ENCODE peak calls at places on chromosomes 13 and 19, in four cellular contexts. One of them, this sample, is unnamed.

GRCh38 chr13:78323848-78324247 is 279.5 kb downstream of the POU4F1 start:
- DNase-seq in H1: no peak
- DNase-seq in nephron progenitor cell: no peak
- DNase-seq in HL-60: no peak
- DNase-seq in this sample: no peak

GRCh38 chr19:1397838-1398237 is 3.5 kb downstream of the GAMT start:
- DNase-seq in H1: no peak
- DNase-seq in nephron progenitor cell: no peak
- DNase-seq in HL-60: no peak
- DNase-seq in this sample: no peak

GRCh38 chr13:110272651-110273050 is 34.3 kb downstream of the COL4A1 start:
- DNase-seq in H1: no peak
- DNase-seq in nephron progenitor cell: no peak
- DNase-seq in HL-60: no peak
- DNase-seq in this sample: no peak

GRCh38 chr19:33774751-33775150 is 21.9 kb upstream of the KCTD15 start:
- DNase-seq in H1: no peak
- DNase-seq in nephron progenitor cell: no peak
- DNase-seq in HL-60: no peak
- DNase-seq in this sample: no peak

GRCh38 chr19:8655340-8655709 is 24.9 kb downstream of the NFILZ start:
- DNase-seq in H1: no peak
- DNase-seq in nephron progenitor cell: no peak
- DNase-seq in HL-60: no peak
- DNase-seq in this sample: no peak

GRCh38 chr13:42959615-42960014 is 32.4 kb downstream of the EPSTI1 start:
- DNase-seq in H1: no peak
- DNase-seq in nephron progenitor cell: no peak
- DNase-seq in HL-60: no peak
- DNase-seq in this sample: no peak

GRCh38 chr19:5149508-5149907 is 180.6 kb downstream of the KDM4B start:
- DNase-seq in H1: no peak
- DNase-seq in nephron progenitor cell: no peak
- DNase-seq in HL-60: no peak
- DNase-seq in this sample: no peak

GRCh38 chr13:28229522-28229921 is 91.2 kb downstream of the PAN3 start:
- DNase-seq in H1: no peak
- DNase-seq in nephron progenitor cell: no peak
- DNase-seq in HL-60: no peak
- DNase-seq in this sample: no peak

GRCh38 chr13:72960541-72960940 is 98.3 kb upstream of the KLF5 start:
- DNase-seq in H1: no peak
- DNase-seq in nephron progenitor cell: no peak
- DNase-seq in HL-60: no peak
- DNase-seq in this sample: no peak

GRCh38 chr13:85492283-85492682 is 306.9 kb downstream of the SLITRK6 start:
- DNase-seq in H1: no peak
- DNase-seq in nephron progenitor cell: no peak
- DNase-seq in HL-60: no peak
- DNase-seq in this sample: no peak

GRCh38 chr19:47230921-47231214 is at the start of gene BBC3:
- DNase-seq in H1: no peak
- DNase-seq in nephron progenitor cell: no peak
- DNase-seq in HL-60: no peak
- DNase-seq in this sample: no peak

GRCh38 chr13:40381935-40382764 is 284.3 kb downstream of the FOXO1 start:
- DNase-seq in H1: no peak
- DNase-seq in nephron progenitor cell: no peak
- DNase-seq in HL-60: no peak
- DNase-seq in this sample: no peak

GRCh38 chr13:44932850-44933251 is 56.4 kb downstream of the NUFIP1 start:
- DNase-seq in H1: no peak
- DNase-seq in nephron progenitor cell: no peak
- DNase-seq in HL-60: no peak
- DNase-seq in this sample: peak

GRCh38 chr19:17054746-17055145 is 20.5 kb downstream of the HAUS8 start:
- DNase-seq in H1: no peak
- DNase-seq in nephron progenitor cell: no peak
- DNase-seq in HL-60: no peak
- DNase-seq in this sample: no peak

GRCh38 chr13:62799038-62799535 is 1383.4 kb upstream of the PCDH20 start:
- DNase-seq in H1: no peak
- DNase-seq in nephron progenitor cell: no peak
- DNase-seq in HL-60: no peak
- DNase-seq in this sample: no peak

DNA sequence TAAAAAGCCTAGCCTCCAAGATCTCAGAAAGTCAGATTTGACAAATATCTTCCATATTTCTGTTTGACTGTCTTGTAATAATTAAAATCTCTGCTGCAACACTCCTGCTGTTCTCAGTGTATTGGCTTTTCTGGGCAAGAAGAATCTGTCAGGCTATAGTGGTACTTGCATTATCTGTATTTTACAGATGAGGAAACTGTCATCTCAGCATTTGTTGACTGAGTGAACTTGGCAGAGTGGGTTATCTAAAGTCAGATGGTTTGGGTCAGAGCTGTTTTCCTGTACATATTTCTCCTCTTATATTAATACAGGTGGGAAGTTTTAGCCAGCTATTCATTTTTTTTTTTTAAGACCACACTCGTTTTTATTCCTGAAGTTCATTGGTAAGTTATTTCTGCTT is 1378.2 kb upstream of the PCDH20 start:
- DNase-seq in H1: no peak
- DNase-seq in nephron progenitor cell: no peak
- DNase-seq in HL-60: no peak
- DNase-seq in this sample: no peak
- TF ChIP-seq CTCF in H1: no peak
- TF ChIP-seq CTCF in nephron progenitor cell: no peak
- TF ChIP-seq CTCF in HL-60: no peak
- TF ChIP-seq CTCF in this sample: no peak

GRCh38 chr19:13906910-13907309 is 909 bp downstream of the CC2D1A start:
- DNase-seq in H1: no peak
- DNase-seq in nephron progenitor cell: no peak
- DNase-seq in HL-60: no peak
- DNase-seq in this sample: no peak

GRCh38 chr19:13906525-13906904 is 514 bp downstream of the CC2D1A start:
- DNase-seq in H1: no peak
- DNase-seq in nephron progenitor cell: no peak
- DNase-seq in HL-60: no peak
- DNase-seq in this sample: no peak

GRCh38 chr19:13902993-13903555 is 2.8 kb downstream of the BRME1 start:
- DNase-seq in H1: no peak
- DNase-seq in nephron progenitor cell: no peak
- DNase-seq in HL-60: no peak
- DNase-seq in this sample: no peak

GRCh38 chr19:13908674-13909073 is 2.7 kb downstream of the CC2D1A start:
- DNase-seq in H1: no peak
- DNase-seq in nephron progenitor cell: no peak
- DNase-seq in HL-60: no peak
- DNase-seq in this sample: no peak

GRCh38 chr19:13905634-13906524 is at the start of the genes BRME1 and CC2D1A:
- DNase-seq in H1: peak
- DNase-seq in nephron progenitor cell: peak
- DNase-seq in HL-60: peak
- DNase-seq in this sample: peak
- TF ChIP-seq CTCF in H1: no peak
- TF ChIP-seq CTCF in nephron progenitor cell: no peak
- TF ChIP-seq CTCF in HL-60: no peak
- TF ChIP-seq CTCF in this sample: no peak

GRCh38 chr19:36059180-36059910 is 4.6 kb downstream of the WDR62 start:
- DNase-seq in H1: no peak
- DNase-seq in nephron progenitor cell: no peak
- DNase-seq in HL-60: no peak
- DNase-seq in this sample: no peak

GRCh38 chr19:36058481-36059179 is 3.9 kb downstream of the WDR62 start:
- DNase-seq in H1: no peak
- DNase-seq in nephron progenitor cell: no peak
- DNase-seq in HL-60: no peak
- DNase-seq in this sample: no peak

GRCh38 chr19:36064829-36065228 is 10.1 kb downstream of the WDR62 start:
- DNase-seq in H1: no peak
- DNase-seq in nephron progenitor cell: no peak
- DNase-seq in HL-60: no peak
- DNase-seq in this sample: no peak

GRCh38 chr19:36061367-36061766 is 6.7 kb downstream of the WDR62 start:
- DNase-seq in H1: no peak
- DNase-seq in nephron progenitor cell: no peak
- DNase-seq in HL-60: no peak
- DNase-seq in this sample: no peak

GRCh38 chr19:36060430-36060829 is 5.7 kb downstream of the WDR62 start:
- DNase-seq in H1: no peak
- DNase-seq in nephron progenitor cell: peak
- DNase-seq in HL-60: no peak
- DNase-seq in this sample: peak
- TF ChIP-seq CTCF in H1: peak
- TF ChIP-seq CTCF in nephron progenitor cell: peak
- TF ChIP-seq CTCF in HL-60: peak
- TF ChIP-seq CTCF in this sample: no peak

GRCh38 chr19:40716031-40716654 is 543 bp downstream of the COQ8B start:
- DNase-seq in H1: no peak
- DNase-seq in nephron progenitor cell: no peak
- DNase-seq in HL-60: no peak
- DNase-seq in this sample: no peak

GRCh38 chr19:40717880-40718773 is 1.2 kb downstream of the ITPKC start:
- DNase-seq in H1: no peak
- DNase-seq in nephron progenitor cell: no peak
- DNase-seq in HL-60: no peak
- DNase-seq in this sample: no peak

GRCh38 chr19:40714519-40715299 is 2.0 kb downstream of the COQ8B start:
- DNase-seq in H1: peak
- DNase-seq in nephron progenitor cell: peak
- DNase-seq in HL-60: peak
- DNase-seq in this sample: peak

GRCh38 chr19:40717325-40717879 is 490 bp downstream of the ITPKC start:
- DNase-seq in H1: no peak
- DNase-seq in nephron progenitor cell: no peak
- DNase-seq in HL-60: no peak
- DNase-seq in this sample: no peak

DNA sequence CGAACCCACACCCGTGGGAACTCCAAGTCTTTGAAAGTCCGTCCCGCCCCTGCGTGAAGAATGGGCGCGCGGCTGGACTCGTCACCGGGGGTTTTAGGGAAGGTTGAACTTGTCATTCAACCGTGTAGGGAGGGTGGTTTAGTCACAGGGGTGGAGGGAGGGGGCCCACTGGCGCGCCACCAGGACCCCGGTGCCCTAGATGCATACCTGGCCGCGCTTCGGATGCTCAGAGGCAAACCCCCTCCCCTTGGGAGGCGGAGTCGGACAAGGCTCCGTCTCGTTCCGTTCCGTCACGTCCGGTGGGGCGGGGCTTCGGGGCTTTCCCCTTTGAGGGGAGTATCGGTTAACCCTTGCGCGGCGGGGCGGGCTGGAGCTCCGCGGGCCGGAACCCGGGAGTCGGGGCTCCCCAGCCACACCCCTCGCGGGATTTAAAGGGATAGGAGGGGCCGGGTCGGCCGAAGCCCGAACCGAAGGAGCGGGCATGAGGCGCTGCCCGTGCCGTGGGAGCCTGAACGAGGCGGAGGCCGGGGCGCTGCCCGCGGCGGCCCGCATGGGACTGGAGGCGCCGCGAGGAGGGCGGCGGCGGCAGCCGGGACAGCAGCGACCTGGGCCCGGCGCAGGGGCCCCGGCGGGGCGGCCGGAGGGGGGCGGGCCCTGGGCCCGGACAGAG is at the start of the genes COQ8B and ITPKC:
- DNase-seq in H1: peak
- DNase-seq in nephron progenitor cell: peak
- DNase-seq in HL-60: peak
- DNase-seq in this sample: peak
- TF ChIP-seq CTCF in H1: no peak
- TF ChIP-seq CTCF in nephron progenitor cell: no peak
- TF ChIP-seq CTCF in HL-60: no peak
- TF ChIP-seq CTCF in this sample: peak

GRCh38 chr13:41746259-41746658 is 214.7 kb downstream of the VWA8 start:
- DNase-seq in H1: no peak
- DNase-seq in nephron progenitor cell: no peak
- DNase-seq in HL-60: no peak
- DNase-seq in this sample: no peak

GRCh38 chr13:41751277-41751676 is 209.6 kb downstream of the VWA8 start:
- DNase-seq in H1: no peak
- DNase-seq in nephron progenitor cell: no peak
- DNase-seq in HL-60: no peak
- DNase-seq in this sample: no peak

GRCh38 chr13:41756198-41756885 is 204.6 kb downstream of the VWA8 start:
- DNase-seq in H1: no peak
- DNase-seq in nephron progenitor cell: no peak
- DNase-seq in HL-60: no peak
- DNase-seq in this sample: no peak

DNA sequence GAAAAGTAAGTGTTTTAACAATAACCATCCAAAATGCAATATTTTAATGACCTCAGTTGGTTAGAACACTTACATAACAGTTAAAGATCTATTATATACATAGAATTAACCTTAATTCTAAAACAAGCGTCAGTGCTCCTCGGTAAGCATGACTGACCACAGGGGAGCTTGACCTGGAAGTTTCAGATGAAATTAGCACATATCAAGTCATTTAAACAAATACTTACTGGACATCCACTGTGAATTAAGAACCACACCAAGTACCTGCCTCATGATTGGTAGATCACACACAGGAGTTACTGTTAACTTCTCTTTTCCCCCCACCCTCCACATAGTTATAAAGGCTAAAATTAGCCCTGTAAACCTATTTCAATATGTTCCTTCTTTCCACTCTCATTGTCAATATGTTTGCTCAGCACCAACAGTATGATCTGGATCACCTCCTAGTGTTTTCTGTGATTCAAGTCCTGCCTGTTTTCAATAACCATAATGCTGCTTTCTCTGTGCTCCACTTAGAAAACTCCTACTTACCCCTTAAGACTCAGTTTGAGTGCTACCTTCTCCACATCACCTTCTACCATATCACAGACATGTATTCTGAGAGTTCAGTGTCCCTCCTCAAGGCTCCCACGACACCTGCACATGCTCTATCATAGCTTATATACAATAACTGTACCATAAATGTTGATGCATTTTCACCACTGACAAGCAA is 209.0 kb downstream of the VWA8 start:
- DNase-seq in H1: no peak
- DNase-seq in nephron progenitor cell: no peak
- DNase-seq in HL-60: no peak
- DNase-seq in this sample: no peak
- TF ChIP-seq CTCF in H1: no peak
- TF ChIP-seq CTCF in nephron progenitor cell: no peak
- TF ChIP-seq CTCF in HL-60: no peak
- TF ChIP-seq CTCF in this sample: no peak

GRCh38 chr19:48637948-48638830 is 1.0 kb upstream of the DBP start:
- DNase-seq in H1: peak
- DNase-seq in nephron progenitor cell: peak
- DNase-seq in HL-60: peak
- DNase-seq in this sample: peak
- TF ChIP-seq CTCF in H1: no peak
- TF ChIP-seq CTCF in nephron progenitor cell: no peak
- TF ChIP-seq CTCF in HL-60: no peak
- TF ChIP-seq CTCF in this sample: no peak

DNA sequence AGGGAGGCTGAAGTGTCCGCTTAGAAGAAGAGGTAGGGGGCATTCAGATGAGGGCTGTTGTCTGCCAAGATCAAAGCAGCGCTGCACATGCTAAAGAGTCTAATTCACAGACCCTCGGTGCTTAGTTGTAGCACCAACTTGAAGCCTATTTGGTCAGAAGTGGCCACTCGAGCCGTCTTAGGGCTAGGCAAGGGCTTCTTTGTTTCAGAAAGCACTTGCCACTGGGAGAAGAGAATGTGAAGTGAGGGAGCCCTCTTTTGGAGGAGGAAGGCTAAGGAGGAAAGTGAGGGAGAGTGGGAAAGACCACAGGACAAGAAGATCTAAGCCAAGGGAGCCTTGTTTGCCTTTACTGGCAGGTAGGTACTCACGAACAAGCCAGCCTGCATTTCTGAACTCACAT is 313.4 kb upstream of the TMTC4 start:
- DNase-seq in H1: no peak
- DNase-seq in nephron progenitor cell: no peak
- DNase-seq in HL-60: no peak
- DNase-seq in this sample: peak
- TF ChIP-seq CTCF in H1: no peak
- TF ChIP-seq CTCF in nephron progenitor cell: no peak
- TF ChIP-seq CTCF in HL-60: no peak
- TF ChIP-seq CTCF in this sample: no peak

This sample was measured in endothelial cell.